ENCODE peak calls at places on chromosomes 3 and 15, in four cellular contexts. D is H9, C is fibroblast of lung, E is neural progenitor cell. G is an unnamed sample.

GRCh38 chr3:111926266-111926676 is 52.6 kb upstream of the ABHD10 start:
- DNase-seq in C (no peak), E (peak; percentile 57), D (no peak), G (no peak)

GRCh38 chr3:189637755-189638154 is 6.6 kb downstream of the TP63 start:
- DNase-seq in C (no peak), D (no peak), E (no peak), G (no peak)

GRCh38 chr3:122793568-122794416 is at the start of gene HSPBAP1:
- DNase-seq in C (peak; percentile 92), D (peak; percentile 96), E (peak; percentile 94), G (peak; percentile 90)

GRCh38 chr15:70935631-70936030 is 43.0 kb downstream of the LRRC49 start:
- DNase-seq in C (no peak), E (no peak), D (no peak), G (no peak)

GRCh38 chr15:77599357-77599756 is 33.4 kb downstream of the LINGO1 start:
- DNase-seq in D (no peak), E (no peak), C (no peak), G (no peak)

GRCh38 chr3:51190199-51190598 is 194.9 kb upstream of the MANF start:
- DNase-seq in E (no peak), C (no peak), D (no peak), G (no peak)

GRCh38 chr3:50170689-50171088 is 15.6 kb downstream of the SEMA3F start:
- DNase-seq in E (no peak), C (peak; percentile 88), D (no peak), G (peak; percentile 61)

GRCh38 chr15:70121656-70122297 is 24.1 kb upstream of the TLE3 start:
- DNase-seq in D (no peak), C (peak; percentile 94), E (no peak), G (peak; percentile 97)

GRCh38 chr3:124569761-124570160 is 160.5 kb upstream of the UMPS start:
- DNase-seq in E (no peak), D (no peak), C (no peak), G (no peak)

GRCh38 chr15:99454107-99454809 is 111.5 kb upstream of the MEF2A start:
- DNase-seq in E (no peak), D (no peak), C (no peak), G (no peak)

GRCh38 chr15:72536506-72536905 is 62.4 kb downstream of the ARIH1 start:
- DNase-seq in E (no peak), C (no peak), D (no peak), G (no peak)
- H4K20me1 ChIP-seq in E (peaks cover 27% of the 10 kb centered on the region), C (no peaks in the 10 kb centered on the region), D (no peaks in the 10 kb centered on the region), G (peaks cover 65% of the 10 kb centered on the region)

GRCh38 chr15:49492834-49493233 is 69.8 kb downstream of the FGF7 start:
- DNase-seq in E (no peak), C (peak; percentile 68), D (no peak), G (peak; percentile 31)

GRCh38 chr15:49492151-49492550 is 69.1 kb downstream of the FGF7 start:
- DNase-seq in E (no peak), C (no peak), D (no peak), G (no peak)

GRCh38 chr15:49490963-49491362 is 67.9 kb downstream of the FGF7 start:
- DNase-seq in C (peak; percentile 42), E (no peak), D (no peak), G (no peak)

GRCh38 chr15:49495993-49496747 is 73.1 kb downstream of the FGF7 start:
- DNase-seq in C (peak; percentile 77), D (no peak), E (no peak), G (peak; percentile 49)

GRCh38 chr15:49494842-49495241 is 71.8 kb downstream of the FGF7 start:
- DNase-seq in E (no peak), D (no peak), C (no peak), G (peak; percentile 31)
- H3K4me2 ChIP-seq in E (no peak overlapping the region), D (no peak overlapping the region), C (no peak overlapping the region), G (no peak overlapping the region)

GRCh38 chr3:69320867-69321266 is 65.0 kb downstream of the FRMD4B start:
- DNase-seq in C (peak; percentile 42), D (no peak), E (no peak), G (no peak)
- H3K9ac ChIP-seq in C (no peak overlapping the region), D (no peak overlapping the region), E (no peak overlapping the region), G (no peak overlapping the region)

GRCh38 chr3:12980596-12981290 is 92.5 kb downstream of the IQSEC1 start:
- DNase-seq in D (no peak), C (no peak), E (no peak), G (no peak)

GRCh38 chr3:12979947-12980487 is 93.2 kb downstream of the IQSEC1 start:
- DNase-seq in D (no peak), E (no peak), C (no peak), G (no peak)

GRCh38 chr3:12983326-12983725 is 89.9 kb downstream of the IQSEC1 start:
- DNase-seq in E (no peak), D (no peak), C (no peak), G (no peak)

GRCh38 chr3:12982619-12983101 is 90.6 kb downstream of the IQSEC1 start:
- DNase-seq in E (no peak), C (no peak), D (no peak), G (no peak)

DNA sequence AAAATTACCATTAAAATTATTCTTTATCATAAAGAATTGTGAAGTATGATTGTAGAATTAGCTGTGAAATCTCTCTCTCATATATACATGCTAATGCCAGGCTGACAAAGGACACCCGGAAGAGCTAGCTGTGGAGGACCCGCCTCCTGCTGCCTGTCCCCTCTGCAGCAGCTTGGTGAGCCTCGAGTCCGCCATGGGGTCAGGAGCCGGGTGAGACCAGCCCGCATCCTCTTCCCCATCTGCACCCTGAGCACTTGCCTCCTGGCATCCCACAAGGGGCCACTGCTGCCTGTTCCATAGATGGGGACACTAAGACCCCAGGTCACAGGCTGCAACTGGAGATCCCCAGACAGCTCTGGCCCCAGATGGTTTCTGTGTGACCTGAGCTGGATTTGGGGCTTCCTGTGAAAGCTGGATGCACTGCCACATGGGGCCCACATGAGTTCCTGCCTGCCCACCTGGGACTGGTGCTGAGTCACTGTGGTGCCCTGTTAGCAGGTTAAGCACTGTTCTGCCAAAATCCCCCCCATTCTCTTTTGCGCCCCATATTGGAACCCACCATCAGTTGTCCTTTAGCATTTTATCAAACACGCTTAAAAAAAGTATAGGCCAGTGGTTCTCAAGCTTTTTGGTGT is 91.5 kb downstream of the IQSEC1 start:
- DNase-seq in D (no peak), E (no peak), C (no peak), G (no peak)
- H4K20me1 ChIP-seq in D (no peaks in the 10 kb centered on the region), E (peaks cover 27% of the 10 kb centered on the region), C (no peaks in the 10 kb centered on the region), G (peaks cover 23% of the 10 kb centered on the region)

DNA sequence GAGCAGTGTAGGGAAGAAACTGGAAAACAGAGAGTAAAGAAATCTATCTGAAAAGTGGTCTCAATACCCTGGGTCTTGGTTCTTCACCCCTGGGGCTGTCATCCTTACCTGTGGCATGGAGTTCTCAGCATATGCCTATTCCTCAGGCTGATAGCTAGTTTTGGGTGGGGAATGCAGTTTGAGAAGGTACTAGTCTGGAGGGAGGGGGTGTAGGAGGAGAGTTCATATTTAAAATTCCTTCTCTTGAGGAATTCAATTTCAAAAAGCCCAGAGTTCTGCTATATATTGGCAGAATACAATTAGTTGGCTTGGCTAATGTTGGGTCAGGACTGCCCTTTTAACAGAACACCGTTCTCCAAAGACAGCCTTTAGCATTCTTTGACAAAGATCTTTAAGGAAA is 82.9 kb upstream of the NPHP3 start:
- DNase-seq in E (no peak), C (no peak), D (no peak), G (no peak)
- H3K4me2 ChIP-seq in E (no peak overlapping the region), C (no peak overlapping the region), D (no peak overlapping the region), G (peak overlapping the region; percentile 25)

DNA sequence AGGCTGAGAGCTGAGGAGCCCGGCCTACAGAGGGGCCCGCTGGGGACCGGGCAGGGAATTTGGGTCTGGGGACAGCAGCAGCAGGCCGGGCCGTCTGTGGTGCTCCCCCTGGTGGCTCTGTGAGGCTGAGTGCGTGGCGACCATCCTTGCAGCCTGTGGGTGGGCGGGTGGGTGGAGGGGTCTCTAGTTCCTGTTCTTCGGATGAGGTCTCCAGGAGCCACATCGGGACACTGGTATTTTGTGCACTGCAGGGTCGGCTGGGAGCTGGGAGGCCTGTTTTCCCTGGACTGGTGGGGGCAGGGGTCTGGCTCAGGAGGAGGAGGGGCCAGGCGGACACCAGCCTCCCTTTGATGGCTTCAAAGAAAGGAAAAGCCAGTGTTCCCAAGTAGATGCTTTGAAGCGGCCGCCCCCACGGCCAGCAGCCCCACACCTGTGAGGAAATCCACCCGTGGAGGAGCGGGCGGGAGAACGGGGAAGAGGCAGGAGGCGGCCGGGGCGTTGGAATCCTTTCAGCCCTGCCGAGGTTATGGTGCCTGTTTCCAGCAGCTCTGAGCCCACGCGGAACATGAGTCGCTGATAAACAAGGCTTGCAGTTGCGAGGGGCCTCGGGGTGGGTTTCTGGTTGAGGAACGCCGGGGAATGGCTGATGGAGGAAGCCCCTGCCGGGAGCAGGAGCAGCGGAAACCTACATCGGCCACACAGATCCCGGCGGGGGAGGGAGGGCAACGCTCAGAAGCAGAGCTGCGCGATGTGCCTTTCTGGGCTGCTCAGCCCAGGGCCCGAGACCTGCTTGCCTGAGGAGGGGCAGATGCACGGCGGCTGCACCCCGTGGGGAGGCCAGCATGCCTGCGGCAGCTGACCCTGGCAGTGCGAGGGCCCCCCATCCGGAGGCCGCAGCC is 154.3 kb downstream of the NSMCE3 start:
- DNase-seq in E (peak; percentile 76), D (peak; percentile 71), C (peak; percentile 6), G (no peak)
- H3K9ac ChIP-seq in E (no peak overlapping the region), D (no peak overlapping the region), C (no peak overlapping the region), G (peak overlapping the region; percentile 64)

G was measured in astrocyte.